ENCODE peak calls at places on chromosomes 13 and 19, in five cellular contexts. M is A172, O is head of caudate nucleus, C is GM04504, G is HepG2. Q is an unnamed sample.

GRCh38 chr13:46295531-46296464 is 84.1 kb downstream of the LRRC63 start:
- DNase-seq in O (peak; percentile 48), C (peak; percentile 92), G (no peak), M (peak; percentile 42), Q (no peak)

GRCh38 chr19:55447421-55448174 is 4.5 kb upstream of the SHISA7 start:
- DNase-seq in G (no peak), M (peak; percentile 67), C (no peak), O (peak; percentile 89), Q (no peak)

GRCh38 chr13:51585234-51585672 is 991 bp downstream of the WDFY2 start:
- DNase-seq in G (no peak), M (peak; percentile 16), O (no peak), C (no peak), Q (no peak)

GRCh38 chr13:95676100-95676774 is 702 bp upstream of the DNAJC3 start:
- DNase-seq in M (peak; percentile 52), C (peak; percentile 13), G (peak; percentile 50), O (no peak), Q (no peak)

GRCh38 chr13:35086667-35087066 is 144.6 kb downstream of the NBEA start:
- DNase-seq in M (peak; percentile 37), G (no peak), O (no peak), C (no peak), Q (no peak)

GRCh38 chr19:5870986-5871394 is 650 bp upstream of the FUT5 start:
- DNase-seq in G (peak; percentile 97), O (no peak), M (no peak), C (no peak), Q (no peak)

GRCh38 chr19:30046522-30046921 is 104.5 kb downstream of the URI1 start:
- DNase-seq in M (no peak), G (no peak), C (no peak), O (peak; percentile 78), Q (peak; percentile 65)

GRCh38 chr19:36121486-36122124 is 6.3 kb downstream of the TBCB start:
- DNase-seq in G (no peak), M (no peak), C (no peak), O (no peak), Q (no peak)

GRCh38 chr13:51122868-51123267 is 11.8 kb upstream of the C13orf42 start:
- DNase-seq in O (no peak), G (peak; percentile 91), C (no peak), M (no peak), Q (no peak)

GRCh38 chr13:112679381-112679780 is 10.5 kb upstream of the ATP11A start:
- DNase-seq in O (no peak), M (no peak), C (no peak), G (no peak), Q (no peak)

GRCh38 chr13:36559388-36559787 is 114.4 kb upstream of the SERTM1 start:
- DNase-seq in O (no peak), G (no peak), C (no peak), M (no peak), Q (no peak)

GRCh38 chr19:8638078-8638619 is 7.7 kb downstream of the NFILZ start:
- DNase-seq in G (peak; percentile 71), O (peak; percentile 43), M (peak; percentile 67), C (no peak), Q (no peak)

GRCh38 chr19:49256691-49257090 is 68.3 kb downstream of the SLC6A16 start:
- DNase-seq in O (no peak), M (no peak), G (no peak), C (no peak), Q (no peak)

GRCh38 chr19:45117666-45118065 is 24.7 kb downstream of the PPP1R37 start:
- DNase-seq in O (no peak), M (no peak), G (no peak), C (no peak), Q (no peak)

GRCh38 chr13:113787694-113788093 is 28.7 kb downstream of the TMEM255B start:
- DNase-seq in C (no peak), O (no peak), M (no peak), G (no peak), Q (no peak)

GRCh38 chr13:84080748-84081530 is 198.7 kb upstream of the SLITRK1 start:
- DNase-seq in G (no peak), C (no peak), O (no peak), M (no peak), Q (no peak)

GRCh38 chr13:38575427-38575826 is 111.5 kb upstream of the FREM2 start:
- DNase-seq in G (no peak), M (no peak), C (no peak), O (no peak), Q (no peak)

GRCh38 chr19:7928741-7929701 is 3.1 kb upstream of the CTXN1 start:
- DNase-seq in G (peak; percentile 53), M (peak; percentile 79), O (no peak), C (peak; percentile 75), Q (no peak)

GRCh38 chr13:40518481-40518882 is 148.0 kb downstream of the FOXO1 start:
- DNase-seq in O (no peak), M (peak; percentile 28), G (no peak), C (no peak), Q (no peak)

GRCh38 chr13:27969866-27970229 is 733 bp upstream of the CDX2 start:
- DNase-seq in O (no peak), G (no peak), C (no peak), M (no peak), Q (no peak)

GRCh38 chr19:53785196-53785889 is 38.8 kb downstream of the NLRP12 start:
- DNase-seq in C (no peak), M (no peak), O (no peak), G (peak; percentile 80), Q (no peak)

GRCh38 chr13:51768378-51768921 is 35.5 kb downstream of the DHRS12 start:
- DNase-seq in C (no peak), M (no peak), G (no peak), O (no peak), Q (no peak)

GRCh38 chr19:38006361-38007045 is 99.5 kb downstream of the SIPA1L3 start:
- DNase-seq in G (peak; percentile 72), C (no peak), O (no peak), M (no peak), Q (no peak)

GRCh38 chr19:1079566-1080111 is 12.7 kb downstream of the ARHGAP45 start:
- DNase-seq in G (no peak), M (no peak), C (no peak), O (no peak), Q (no peak)

GRCh38 chr19:1244693-1245451 is 3.3 kb downstream of the ATP5F1D start:
- DNase-seq in O (no peak), M (no peak), G (peak; percentile 86), C (no peak), Q (no peak)

GRCh38 chr13:30685987-30686386 is 49.4 kb upstream of the ALOX5AP start:
- DNase-seq in G (no peak), O (no peak), C (no peak), M (no peak), Q (no peak)

GRCh38 chr13:40235160-40235796 is 431.2 kb downstream of the FOXO1 start:
- DNase-seq in C (no peak), M (no peak), O (no peak), G (no peak), Q (no peak)

GRCh38 chr13:113832204-113832603 is 31.7 kb downstream of the GAS6 start:
- DNase-seq in M (peak; percentile 56), C (no peak), O (no peak), G (no peak), Q (no peak)

GRCh38 chr13:76470991-76471390 is 415.2 kb downstream of the KCTD12 start:
- DNase-seq in O (no peak), G (no peak), C (no peak), M (no peak), Q (no peak)

GRCh38 chr13:50485979-50486935 is 357.2 kb downstream of the DLEU7 start:
- DNase-seq in O (no peak), M (no peak), G (no peak), C (no peak), Q (no peak)

GRCh38 chr13:113888701-113889330 is 24.9 kb upstream of the GAS6 start:
- DNase-seq in M (no peak), O (no peak), C (no peak), G (no peak), Q (no peak)

GRCh38 chr13:107874456-107874855 is 340.9 kb downstream of the LIG4 start:
- DNase-seq in M (no peak), G (no peak), C (no peak), O (no peak), Q (no peak)

GRCh38 chr13:67119481-67119883 is 110.7 kb downstream of the PCDH9 start:
- DNase-seq in M (no peak), O (no peak), G (no peak), C (peak; percentile 43), Q (no peak)

GRCh38 chr19:11246941-11247340 is 7.5 kb downstream of the ANGPTL8 start:
- DNase-seq in M (no peak), C (no peak), O (no peak), G (no peak), Q (no peak)

GRCh38 chr19:15502264-15502663 is 6.1 kb upstream of the CYP4F22 start:
- DNase-seq in O (no peak), M (no peak), C (no peak), G (no peak), Q (no peak)

GRCh38 chr19:48928164-48929005 is 5.1 kb upstream of the DHDH start:
- DNase-seq in O (no peak), G (no peak), M (no peak), C (no peak), Q (no peak)